ENCODE peak calls at places on chromosomes 4 and X, in six cellular contexts. F is fibroblast of mammary gland, U is cardiac muscle cell, S is epithelial cell of proximal tubule, W is cardiac fibroblast, C is prostate gland. H is an unnamed sample.

GRCh38 chrX:115616943-115617563 is 56.1 kb downstream of the PLS3 start:
- DNase-seq in F (peak), U (peak), S (no peak), W (peak), C (no peak), H (no peak)

GRCh38 chr4:6493668-6494304 is 21.4 kb upstream of the PPP2R2C start:
- DNase-seq in F (no peak), U (peak), S (no peak), W (peak), C (no peak), H (no peak)

GRCh38 chr4:186939226-186939625 is 215.6 kb upstream of the FAT1 start:
- DNase-seq in F (no peak), U (no peak), S (no peak), W (no peak), C (no peak), H (no peak)

GRCh38 chr4:151012836-151013235 is 2.2 kb downstream of the LRBA start:
- DNase-seq in F (no peak), U (no peak), S (no peak), W (no peak), C (peak), H (no peak)

GRCh38 chr4:169557061-169557636 is 55.2 kb downstream of the NEK1 start:
- DNase-seq in F (no peak), U (no peak), S (no peak), W (no peak), C (no peak), H (no peak)

GRCh38 chr4:175504316-175504715 is 307.7 kb downstream of the GPM6A start:
- DNase-seq in F (no peak), U (no peak), S (no peak), W (peak), C (no peak), H (no peak)

GRCh38 chr4:186149872-186150271 is 41.5 kb upstream of the CYP4V2 start:
- DNase-seq in F (peak), U (peak), S (no peak), W (peak), C (no peak), H (peak)

GRCh38 chrX:57294961-57295360 is 8.5 kb downstream of the FAAH2 start:
- DNase-seq in F (no peak), U (no peak), S (no peak), W (no peak), C (no peak), H (no peak)

GRCh38 chr4:65669981-65670330 is 333 bp downstream of the EPHA5 start:
- DNase-seq in F (no peak), U (no peak), S (no peak), W (no peak), C (no peak), H (no peak)

GRCh38 chr4:4619821-4620220 is 78.0 kb upstream of the STX18 start:
- DNase-seq in F (no peak), U (no peak), S (no peak), W (no peak), C (no peak), H (no peak)
- TF ChIP-seq CTCF in F (no peak), U (no peak), S (no peak), W (no peak), C (no peak), H (no peak)

GRCh38 chr4:56149601-56150000 is 200.9 kb downstream of the CEP135 start:
- DNase-seq in F (peak), U (peak), S (no peak), W (peak), C (no peak), H (no peak)

GRCh38 chr4:56147371-56147770 is 198.6 kb downstream of the CEP135 start:
- DNase-seq in F (peak), U (peak), S (no peak), W (peak), C (no peak), H (no peak)

GRCh38 chr4:56146956-56147355 is 198.2 kb downstream of the CEP135 start:
- DNase-seq in F (no peak), U (no peak), S (no peak), W (no peak), C (no peak), H (no peak)

GRCh38 chr4:56148428-56148827 is 199.7 kb downstream of the CEP135 start:
- DNase-seq in F (peak), U (no peak), S (no peak), W (peak), C (no peak), H (no peak)
- TF ChIP-seq CTCF in F (no peak), U (no peak), S (no peak), W (no peak), C (no peak), H (no peak)

GRCh38 chr4:48478273-48478672 is 4.9 kb upstream of the SLC10A4 start:
- DNase-seq in F (no peak), U (no peak), S (no peak), W (no peak), C (no peak), H (no peak)
- TF ChIP-seq CTCF in F (no peak), U (no peak), S (no peak), W (no peak), C (no peak), H (no peak)

GRCh38 chr4:140168474-140168873 is 14.5 kb upstream of the MAML3 start:
- DNase-seq in F (no peak), U (peak), S (no peak), W (no peak), C (no peak), H (no peak)

GRCh38 chr4:140174535-140174934 is 20.6 kb upstream of the MAML3 start:
- DNase-seq in F (no peak), U (no peak), S (no peak), W (no peak), C (no peak), H (no peak)

GRCh38 chr4:140170299-140170698 is 16.3 kb upstream of the MAML3 start:
- DNase-seq in F (no peak), U (no peak), S (no peak), W (no peak), C (no peak), H (no peak)

GRCh38 chr4:140172960-140173359 is 19.0 kb upstream of the MAML3 start:
- DNase-seq in F (no peak), U (peak), S (no peak), W (no peak), C (no peak), H (no peak)

DNA sequence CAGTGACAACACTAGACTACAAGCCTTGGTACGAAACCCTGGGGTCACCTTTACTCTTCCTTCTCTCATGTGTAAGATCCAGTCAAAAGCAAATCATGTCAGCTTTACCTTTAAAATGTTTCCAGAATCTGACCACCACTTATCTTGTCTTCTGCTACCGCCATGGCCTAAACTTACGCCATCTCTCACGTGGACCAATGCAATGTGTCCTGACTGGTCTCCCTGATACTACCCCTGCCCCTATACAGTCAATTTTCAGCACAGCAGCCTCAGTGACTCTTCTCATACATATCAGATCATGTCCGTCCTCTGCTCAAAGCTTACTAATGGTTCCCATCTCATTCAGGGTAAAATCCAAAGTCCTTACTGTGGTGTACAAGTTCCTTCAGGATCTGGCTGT is 15.0 kb upstream of the MAML3 start:
- DNase-seq in F (no peak), U (no peak), S (no peak), W (no peak), C (no peak), H (no peak)
- TF ChIP-seq CTCF in F (no peak), U (no peak), S (no peak), W (no peak), C (no peak), H (no peak)

DNA sequence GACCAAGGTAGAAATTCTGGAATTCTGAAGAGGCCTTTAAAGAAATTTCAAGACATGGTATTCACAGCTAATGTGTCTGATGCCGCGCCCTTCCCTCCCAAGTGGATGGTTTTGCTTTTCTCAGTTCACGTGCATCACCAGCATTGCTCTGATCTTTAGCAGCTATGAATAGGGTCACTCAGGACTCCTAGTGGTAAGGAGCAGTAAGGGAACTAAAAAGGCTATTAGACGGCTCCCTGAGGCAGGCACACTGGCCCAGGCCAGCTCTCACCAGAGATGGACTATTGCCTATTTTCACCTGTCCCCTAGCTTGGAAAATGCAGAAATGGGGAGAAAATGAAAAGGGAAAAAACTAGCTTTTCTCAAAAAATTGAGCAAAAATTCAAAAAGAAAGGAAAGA is 447.5 kb upstream of the RASGEF1B start:
- DNase-seq in F (peak), U (peak), S (peak), W (peak), C (no peak), H (peak)
- TF ChIP-seq CTCF in F (peak), U (peak), S (peak), W (no peak), C (no peak), H (peak)

DNA sequence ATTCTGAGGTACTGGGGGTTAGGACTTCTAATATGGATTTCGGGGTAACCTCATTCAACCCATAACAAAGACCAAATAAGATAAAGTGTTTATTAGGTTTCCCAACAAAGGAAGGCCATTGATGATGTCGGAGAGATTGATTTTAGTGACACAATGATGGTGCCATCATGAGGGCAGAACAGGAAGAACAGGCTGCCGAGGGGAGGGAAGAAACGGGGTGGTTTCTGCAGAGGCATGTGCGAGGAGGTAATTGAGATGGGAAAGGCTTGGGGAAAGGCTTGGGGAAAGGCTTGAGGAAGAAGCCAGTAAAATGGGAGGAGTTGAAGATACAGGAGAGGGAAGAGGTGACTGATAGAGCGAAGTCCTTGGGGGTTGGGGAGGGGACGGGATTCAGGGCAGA is 6.2 kb downstream of the HPSE start:
- DNase-seq in F (no peak), U (peak), S (no peak), W (no peak), C (no peak), H (no peak)
- TF ChIP-seq CTCF in F (no peak), U (peak), S (peak), W (no peak), C (no peak), H (no peak)

DNA sequence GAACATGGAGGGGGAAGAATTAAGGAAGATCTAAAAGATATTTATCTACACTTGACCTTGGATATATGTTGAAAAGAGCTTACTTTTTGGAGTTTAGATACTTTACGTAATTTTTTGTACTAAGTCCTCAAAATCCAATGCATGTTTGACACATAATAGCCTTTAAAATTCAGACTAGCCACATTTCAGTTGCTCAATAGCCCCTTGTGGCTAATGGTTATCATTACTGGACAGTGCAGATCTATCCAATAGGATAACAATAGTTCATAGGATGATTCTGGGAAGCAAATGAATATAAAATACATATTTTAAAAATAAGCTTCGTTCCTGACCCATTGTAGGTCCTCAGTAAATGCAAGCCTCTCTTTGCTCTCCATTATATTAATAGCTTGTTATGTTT is 13.8 kb downstream of the AP1AR start:
- DNase-seq in F (peak), U (peak), S (no peak), W (peak), C (no peak), H (no peak)
- TF ChIP-seq CTCF in F (peak), U (peak), S (peak), W (peak), C (no peak), H (peak)

DNA sequence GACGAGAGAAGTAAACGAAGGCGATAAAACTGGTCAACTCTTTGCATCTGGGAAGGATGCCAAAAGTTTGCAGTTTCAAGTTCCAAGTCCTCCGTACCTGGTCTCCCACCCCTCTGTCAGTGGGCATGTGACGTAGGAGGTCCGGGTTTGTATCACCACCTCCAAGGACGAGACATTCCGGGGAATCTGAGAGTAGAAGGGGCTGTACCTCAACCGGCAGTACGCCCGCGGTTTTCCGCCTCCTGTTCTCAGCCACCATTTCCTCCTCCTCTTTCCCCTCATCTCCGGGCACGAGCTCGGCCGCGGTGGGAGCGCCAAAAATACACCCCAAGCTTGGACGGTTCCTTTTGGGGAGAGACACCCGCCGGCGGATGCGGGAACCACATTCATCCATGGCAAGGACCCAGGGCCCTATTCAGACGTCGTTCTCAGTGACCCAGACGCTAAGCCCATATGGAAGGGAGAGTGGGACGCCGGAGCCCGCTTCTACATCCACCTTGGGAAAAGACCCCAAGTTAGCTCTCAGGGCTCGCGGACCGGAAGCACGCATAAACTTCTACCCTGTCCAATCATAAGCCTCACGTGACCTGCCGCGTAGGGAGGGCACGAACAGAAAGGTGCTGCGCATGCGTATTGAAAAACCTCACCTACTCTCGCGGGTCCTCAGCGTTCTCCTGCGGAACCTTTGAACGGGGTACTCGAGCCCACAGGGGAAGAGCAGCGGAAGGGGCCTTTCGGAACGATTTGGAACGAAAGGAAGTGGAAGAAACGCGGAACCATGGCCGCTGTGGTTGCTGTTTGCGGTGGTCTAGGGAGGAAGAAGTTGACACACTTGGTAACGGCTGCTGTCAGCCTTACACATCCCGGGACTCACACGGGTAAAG is at the start of the genes HELQ and MRPS18C:
- DNase-seq in F (peak), U (peak), S (peak), W (peak), C (peak), H (peak)
- TF ChIP-seq CTCF in F (peak), U (peak), S (peak), W (no peak), C (no peak), H (no peak)

H was measured in endothelial cell.